ENCODE peak calls at places on chromosome 9, in seven cellular contexts. W, C, Z, I, V, H and L are unnamed samples.

GRCh38 chr9:78612089-78612488 is 315.2 kb downstream of the PSAT1 start:
- DNase-seq in W (no peak), C (peak), Z (peak), I (no peak), V (no peak), H (no peak), L (no peak)

GRCh38 chr9:92189782-92190535 is 74.7 kb upstream of the SPTLC1 start:
- DNase-seq in W (peak), C (no peak), Z (no peak), I (no peak), V (no peak), H (no peak), L (no peak)

GRCh38 chr9:112252194-112252593 is 77.1 kb upstream of the SUSD1 start:
- DNase-seq in W (no peak), C (no peak), Z (no peak), I (no peak), V (no peak), H (no peak), L (no peak)

GRCh38 chr9:123957168-123957721 is 27.3 kb upstream of the DENND1A start:
- DNase-seq in W (no peak), C (no peak), Z (no peak), I (no peak), V (no peak), H (no peak), L (no peak)

GRCh38 chr9:14321517-14322125 is 7.7 kb upstream of the NFIB start:
- DNase-seq in W (no peak), C (peak), Z (no peak), I (no peak), V (no peak), H (no peak), L (no peak)

GRCh38 chr9:113614843-113615648 is 151.5 kb downstream of the RGS3 start:
- DNase-seq in W (peak), C (peak), Z (peak), I (no peak), V (no peak), H (no peak), L (peak)

GRCh38 chr9:136531904-136532798 is 13.7 kb downstream of the NOTCH1 start:
- DNase-seq in W (no peak), C (no peak), Z (no peak), I (no peak), V (peak), H (no peak), L (no peak)

GRCh38 chr9:101429736-101430135 is 5.8 kb downstream of the ALDOB start:
- DNase-seq in W (no peak), C (no peak), Z (no peak), I (no peak), V (no peak), H (no peak), L (no peak)

GRCh38 chr9:127096208-127096607 is 26.2 kb downstream of the ANGPTL2 start:
- DNase-seq in W (no peak), C (no peak), Z (no peak), I (no peak), V (no peak), H (no peak), L (no peak)

GRCh38 chr9:128316421-128316820 is 5.8 kb downstream of the TRUB2 start:
- DNase-seq in W (no peak), C (no peak), Z (no peak), I (peak), V (no peak), H (no peak), L (no peak)

GRCh38 chr9:135329571-135330306 is 149.8 kb upstream of the PPP1R26 start:
- DNase-seq in W (peak), C (no peak), Z (no peak), I (no peak), V (no peak), H (peak), L (peak)

GRCh38 chr9:93133641-93134017 is 422 bp downstream of the NINJ1 start:
- DNase-seq in W (no peak), C (peak), Z (peak), I (peak), V (no peak), H (no peak), L (peak)

GRCh38 chr9:97518909-97519307 is 17.4 kb downstream of the TMOD1 start:
- DNase-seq in W (no peak), C (peak), Z (peak), I (no peak), V (no peak), H (no peak), L (peak)

GRCh38 chr9:136110082-136111061 is 8.3 kb downstream of the TMEM250 start:
- DNase-seq in W (peak), C (peak), Z (no peak), I (no peak), V (no peak), H (no peak), L (peak)

GRCh38 chr9:28883209-28883608 is 1309.9 kb upstream of the C9orf72 start:
- DNase-seq in W (no peak), C (no peak), Z (no peak), I (no peak), V (no peak), H (no peak), L (no peak)